ENCODE peak calls at places on chromosome 13, in six cellular contexts. N is GM23248, Q is fibroblast of lung, L is neuronal stem cell, Y is endodermal cell, M is neural progenitor cell. W is an unnamed sample. For H3K9me3, the result is how much of the 10 kb centered on the place peaks cover.

GRCh38 chr13:76038920-76039716 is 403.0 kb downstream of the LMO7 start:
- DNase-seq in N (no peak), L (no peak), Q (no peak), Y (peak), M (no peak), W (no peak)

GRCh38 chr13:79869326-79869725 is 388.4 kb downstream of the NDFIP2 start:
- DNase-seq in Y (no peak), L (no peak), N (no peak), Q (no peak), M (no peak), W (no peak)

GRCh38 chr13:53250272-53250875 is 221.8 kb downstream of the OLFM4 start:
- DNase-seq in L (peak), M (peak), Y (no peak), Q (peak), N (peak), W (peak)

GRCh38 chr13:32587774-32588165 is 1.5 kb downstream of the PDS5B start:
- DNase-seq in N (peak), Y (no peak), L (no peak), M (no peak), Q (peak), W (no peak)

GRCh38 chr13:90534617-90535340 is 812.7 kb upstream of the MIR17HG start:
- DNase-seq in Y (no peak), M (no peak), N (peak), L (no peak), Q (no peak), W (no peak)

GRCh38 chr13:35797244-35797643 is 320.8 kb upstream of the MAB21L1 start:
- DNase-seq in L (no peak), M (no peak), Y (no peak), N (no peak), Q (no peak), W (no peak)

GRCh38 chr13:113565526-113566226 is 18.9 kb upstream of the TFDP1 start:
- DNase-seq in M (no peak), N (no peak), Q (no peak), L (no peak), Y (peak), W (no peak)

GRCh38 chr13:114072421-114072820 is 60.0 kb downstream of the RASA3 start:
- DNase-seq in Q (no peak), N (no peak), L (no peak), M (no peak), Y (no peak), W (no peak)

GRCh38 chr13:74778946-74779345 is 644.7 kb upstream of the KLF12 start:
- DNase-seq in Q (peak), Y (no peak), N (peak), M (no peak), L (no peak), W (no peak)

GRCh38 chr13:64639206-64639605 is 2590.9 kb downstream of the PCDH9 start:
- DNase-seq in M (no peak), L (no peak), N (no peak), Q (no peak), Y (no peak), W (no peak)

GRCh38 chr13:95898256-95898655 is 154.9 kb downstream of the UGGT2 start:
- DNase-seq in N (no peak), Q (no peak), M (no peak), Y (no peak), L (no peak), W (no peak)

GRCh38 chr13:99028890-99029289 is 51.0 kb upstream of the DOCK9 start:
- DNase-seq in Y (peak), N (no peak), L (no peak), M (peak), Q (no peak), W (no peak)

GRCh38 chr13:24745861-24746617 is 17.9 kb upstream of the RNF17 start:
- DNase-seq in M (peak), N (peak), Q (no peak), L (peak), Y (peak), W (no peak)

GRCh38 chr13:82654851-82655517 is 1227.3 kb downstream of the SLITRK1 start:
- DNase-seq in M (no peak), N (peak), Q (peak), L (no peak), Y (no peak), W (peak)

GRCh38 chr13:33129094-33129832 is 113.0 kb downstream of the KL start:
- DNase-seq in L (no peak), M (no peak), Y (no peak), N (no peak), Q (no peak), W (no peak)

GRCh38 chr13:20550799-20551198 is 16.2 kb upstream of the IFT88 start:
- DNase-seq in L (no peak), M (no peak), Y (no peak), Q (no peak), N (no peak), W (no peak)

GRCh38 chr13:77810891-77811290 is 107.7 kb downstream of the EDNRB start:
- DNase-seq in N (no peak), Q (no peak), Y (no peak), M (no peak), L (no peak), W (no peak)

GRCh38 chr13:43368003-43368402 is 344.6 kb downstream of the DNAJC15 start:
- DNase-seq in Q (peak), L (no peak), M (no peak), Y (no peak), N (peak), W (peak)

GRCh38 chr13:64551755-64552154 is 2678.4 kb downstream of the PCDH9 start:
- DNase-seq in N (peak), L (no peak), Q (peak), Y (no peak), M (no peak), W (peak)

GRCh38 chr13:28322256-28322895 is 172.6 kb downstream of the FLT1 start:
- DNase-seq in Y (no peak), Q (no peak), N (peak), M (no peak), L (no peak), W (peak)

GRCh38 chr13:80680786-80681366 is 339.9 kb upstream of the SPRY2 start:
- DNase-seq in Q (no peak), N (no peak), L (no peak), M (no peak), Y (no peak), W (no peak)

GRCh38 chr13:105969761-105970160 is 565.7 kb downstream of the EFNB2 start:
- DNase-seq in L (no peak), N (no peak), Y (no peak), M (no peak), Q (no peak), W (no peak)

GRCh38 chr13:57437587-57437986 is 194.0 kb upstream of the PCDH17 start:
- DNase-seq in L (no peak), Q (no peak), N (no peak), M (no peak), Y (peak), W (no peak)

GRCh38 chr13:41643502-41643901 is 186.2 kb downstream of the RGCC start:
- DNase-seq in L (no peak), Q (no peak), N (no peak), Y (no peak), M (no peak), W (no peak)

GRCh38 chr13:57632276-57633140 is 964 bp downstream of the PCDH17 start:
- DNase-seq in Q (peak), L (no peak), N (no peak), Y (peak), M (peak), W (peak)

GRCh38 chr13:110911880-110912279 is 3.0 kb downstream of the ANKRD10 start:
- DNase-seq in Y (no peak), L (no peak), Q (no peak), M (no peak), N (peak), W (no peak)

GRCh38 chr13:110914293-110915056 is 394 bp downstream of the ANKRD10 start:
- DNase-seq in N (peak), Y (peak), M (peak), L (peak), Q (peak), W (peak)

GRCh38 chr13:110913911-110914292 is 967 bp downstream of the ANKRD10 start:
- DNase-seq in Y (no peak), L (no peak), N (peak), Q (no peak), M (no peak), W (no peak)

GRCh38 chr13:110913322-110913721 is 1.5 kb downstream of the ANKRD10 start:
- DNase-seq in M (peak), L (no peak), Y (no peak), Q (peak), N (peak), W (peak)

GRCh38 chr13:110912651-110913051 is 2.2 kb downstream of the ANKRD10 start:
- DNase-seq in L (no peak), N (peak), Y (peak), Q (peak), M (peak), W (peak)
- H3K4me3 ChIP-seq in L (peak), N (peak), Y (peak), Q (peak), M (peak), W (peak)

GRCh38 chr13:103273825-103274224 is 207.6 kb upstream of the SLC10A2 start:
- DNase-seq in Y (no peak), L (no peak), Q (no peak), M (no peak), N (no peak), W (no peak)
- H3K9me3 ChIP-seq in Y (under half), L (under half), Q (under half), M (under half), N (under half), W (under half)

DNA sequence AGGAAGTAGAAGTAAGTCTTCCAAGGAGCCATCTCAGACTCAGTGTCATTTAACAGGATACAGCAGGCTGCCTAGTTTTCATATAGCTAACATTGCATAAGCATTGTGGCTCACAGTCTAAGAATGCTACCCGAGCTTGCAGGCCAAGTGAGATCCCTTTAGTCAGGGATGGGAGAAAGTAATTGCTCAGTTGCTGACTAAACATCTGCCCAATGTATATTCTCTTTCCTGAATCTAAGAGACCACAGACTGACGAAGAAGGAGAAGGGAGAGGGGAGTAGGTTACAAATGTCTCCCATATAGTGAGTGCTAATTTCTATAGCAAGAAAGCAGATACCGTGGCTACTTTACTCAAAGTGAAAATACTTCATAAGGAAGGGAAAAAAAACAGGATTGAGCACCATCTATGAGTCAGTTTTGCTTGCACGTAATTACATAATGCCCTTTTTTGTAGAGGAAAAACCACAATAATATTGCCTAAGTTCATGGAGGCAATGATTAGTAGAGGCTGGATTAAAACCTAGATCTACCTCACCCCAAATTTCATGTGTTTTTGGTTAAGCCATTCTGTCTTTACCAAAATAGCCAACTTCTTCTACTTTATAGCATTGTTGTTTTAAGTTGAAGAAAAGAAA is 454.0 kb downstream of the COG6 start:
- DNase-seq in M (no peak), Y (no peak), L (no peak), N (peak), Q (peak), W (peak)
- H3K9ac ChIP-seq in M (no peak), Y (no peak), L (no peak), N (peak), Q (no peak), W (peak)

DNA sequence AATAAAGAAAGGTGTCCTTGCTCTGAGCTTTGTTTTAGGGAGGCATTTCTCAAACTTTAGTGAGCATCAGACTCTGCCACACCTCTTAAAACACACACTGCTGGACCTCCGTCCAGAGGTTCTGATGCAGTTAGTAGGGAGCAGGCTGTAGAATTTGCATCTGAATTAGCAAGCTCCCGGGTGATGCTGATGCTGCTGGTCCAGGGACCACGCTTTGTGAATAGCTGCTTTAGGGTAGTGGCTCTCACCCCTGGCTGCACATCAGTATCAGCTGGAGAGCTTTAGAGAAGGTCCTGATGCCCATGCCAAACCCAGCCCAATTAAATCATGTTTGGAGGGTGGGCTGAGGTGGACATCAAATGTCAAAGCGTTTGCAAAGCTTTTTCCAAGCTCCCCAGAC is 3.6 kb downstream of the HTR2A start:
- DNase-seq in Y (no peak), M (peak), L (no peak), Q (no peak), N (peak), W (no peak)
- H3K4me3 ChIP-seq in Y (no peak), M (peak), L (no peak), Q (peak), N (peak), W (peak)

DNA sequence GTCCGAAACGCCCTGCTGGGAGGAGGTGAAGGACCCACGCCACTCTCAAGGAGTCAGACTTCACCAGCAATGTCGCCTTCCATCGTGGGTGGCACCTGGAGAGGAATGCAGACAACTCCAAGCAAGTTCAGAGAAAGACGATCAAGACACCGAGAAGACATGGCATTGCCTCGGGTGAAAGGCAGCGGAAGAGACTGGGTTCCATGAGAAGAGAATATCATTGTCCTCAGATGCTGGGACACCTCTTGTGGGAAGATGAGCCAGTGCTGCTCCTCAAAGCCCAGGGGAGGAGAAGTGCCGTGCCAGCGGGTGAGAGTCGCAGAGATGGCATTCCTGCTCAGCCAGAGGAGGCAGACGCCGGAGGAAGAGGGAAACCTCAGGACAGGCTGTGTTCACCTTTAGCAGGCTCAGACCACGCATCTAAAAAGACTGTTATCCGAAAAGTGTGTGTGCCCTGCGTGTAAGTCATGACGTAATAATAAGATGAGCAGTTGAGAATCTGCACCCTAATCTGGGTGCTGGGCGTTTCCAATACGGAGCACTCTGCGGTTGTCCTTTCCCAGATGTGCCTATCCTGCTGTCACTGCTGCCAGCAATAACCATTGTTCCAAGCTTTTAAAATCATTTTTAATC is 144.6 kb upstream of the SPACA7 start:
- DNase-seq in N (no peak), Y (no peak), L (no peak), M (no peak), Q (no peak), W (no peak)
- H3K9me3 ChIP-seq in N (under half), Y (under half), L (under half), M (under half), Q (under half), W (under half)

W was measured in adipocyte.